ENCODE peak calls at places on chromosome 15, in seven cellular contexts. I, G, S, H, X, J and A are unnamed samples.

GRCh38 chr15:82571722-82572222 is 31.5 kb upstream of the RPS17 start:
- DNase-seq in I (no peak), S (peak; percentile 45), J (no peak), G (no peak), H (peak; percentile 73), X (peak; percentile 78), A (no peak)

GRCh38 chr15:80636675-80637074 is 58.4 kb upstream of the ABHD17C start:
- DNase-seq in G (no peak), H (peak; percentile 44), I (no peak), J (no peak), S (no peak), X (no peak), A (peak; percentile 22)

GRCh38 chr15:72342385-72342784 is 22.4 kb upstream of the CELF6 start:
- DNase-seq in J (no peak), H (no peak), G (peak; percentile 25), X (peak; percentile 26), S (no peak), I (no peak), A (no peak)

GRCh38 chr15:31272558-31273257 is 53.9 kb upstream of the KLF13 start:
- DNase-seq in G (no peak), X (no peak), I (no peak), H (peak; percentile 35), J (no peak), S (peak; percentile 8), A (no peak)

GRCh38 chr15:74263473-74263872 is 27.3 kb downstream of the CCDC33 start:
- DNase-seq in S (no peak), I (no peak), G (no peak), J (no peak), X (no peak), H (no peak), A (peak; percentile 10)

GRCh38 chr15:70337292-70338186 is 239.8 kb upstream of the TLE3 start:
- DNase-seq in G (no peak), J (no peak), S (no peak), X (no peak), I (no peak), H (no peak), A (no peak)

GRCh38 chr15:63560741-63561448 is 36.3 kb upstream of the FBXL22 start:
- DNase-seq in H (no peak), X (no peak), S (no peak), G (peak; percentile 6), I (no peak), J (no peak), A (no peak)

GRCh38 chr15:65338366-65338765 is 33.9 kb downstream of the RNU5B-1 start:
- DNase-seq in H (no peak), G (no peak), I (no peak), S (no peak), J (no peak), X (no peak), A (no peak)

GRCh38 chr15:32717290-32718081 is at the start of gene GREM1:
- DNase-seq in I (no peak), X (no peak), G (no peak), J (no peak), S (no peak), H (no peak), A (no peak)

GRCh38 chr15:81897011-81897677 is 148.7 kb downstream of the MEX3B start:
- DNase-seq in H (no peak), S (no peak), J (no peak), I (no peak), G (no peak), X (no peak), A (no peak)

GRCh38 chr15:70160803-70161565 is 63.3 kb upstream of the TLE3 start:
- DNase-seq in X (peak; percentile 28), I (no peak), H (peak; percentile 69), S (no peak), J (no peak), G (no peak), A (no peak)

GRCh38 chr15:48396020-48396419 is 64.8 kb downstream of the DUT start:
- DNase-seq in I (no peak), G (no peak), J (no peak), H (no peak), S (no peak), X (no peak), A (no peak)

GRCh38 chr15:62649793-62650420 is 392.6 kb upstream of the TPM1 start:
- DNase-seq in H (peak; percentile 56), J (no peak), X (peak; percentile 60), S (no peak), G (no peak), I (no peak), A (no peak)

DNA sequence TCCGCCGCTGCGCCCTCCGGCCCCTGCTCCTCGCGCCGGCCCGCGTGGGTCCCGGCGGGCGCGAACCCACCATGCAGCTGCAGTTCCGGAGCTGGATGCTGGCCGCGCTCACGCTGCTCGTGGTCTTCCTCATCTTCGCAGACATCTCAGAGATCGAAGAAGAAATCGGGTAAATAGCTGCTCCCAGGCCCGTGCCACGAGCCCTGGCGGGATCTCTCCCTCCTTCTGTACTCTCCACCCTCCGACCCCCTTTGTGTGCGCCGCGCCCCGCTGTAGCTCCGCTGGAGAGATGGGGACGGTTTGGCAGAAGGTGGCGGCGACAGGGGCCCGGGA is 279 bp downstream of the ST8SIA2 start:
- DNase-seq in H (no peak), J (no peak), S (no peak), I (no peak), G (no peak), X (no peak), A (no peak)
- H3K27ac ChIP-seq in H (no peak overlapping the region), J (no peak overlapping the region), S (no peak overlapping the region), I (no peak overlapping the region), G (no peak overlapping the region), X (no peak overlapping the region), A (no peak overlapping the region)

GRCh38 chr15:42033214-42033873 is 12.5 kb upstream of the PLA2G4E start:
- DNase-seq in H (no peak), S (no peak), G (no peak), X (no peak), I (no peak), J (peak; percentile 61), A (no peak)
- H3K27ac ChIP-seq in H (no peak overlapping the region), S (no peak overlapping the region), G (no peak overlapping the region), X (no peak overlapping the region), I (no peak overlapping the region), J (peak overlapping the region; percentile 32), A (peak overlapping the region; percentile 90)

DNA sequence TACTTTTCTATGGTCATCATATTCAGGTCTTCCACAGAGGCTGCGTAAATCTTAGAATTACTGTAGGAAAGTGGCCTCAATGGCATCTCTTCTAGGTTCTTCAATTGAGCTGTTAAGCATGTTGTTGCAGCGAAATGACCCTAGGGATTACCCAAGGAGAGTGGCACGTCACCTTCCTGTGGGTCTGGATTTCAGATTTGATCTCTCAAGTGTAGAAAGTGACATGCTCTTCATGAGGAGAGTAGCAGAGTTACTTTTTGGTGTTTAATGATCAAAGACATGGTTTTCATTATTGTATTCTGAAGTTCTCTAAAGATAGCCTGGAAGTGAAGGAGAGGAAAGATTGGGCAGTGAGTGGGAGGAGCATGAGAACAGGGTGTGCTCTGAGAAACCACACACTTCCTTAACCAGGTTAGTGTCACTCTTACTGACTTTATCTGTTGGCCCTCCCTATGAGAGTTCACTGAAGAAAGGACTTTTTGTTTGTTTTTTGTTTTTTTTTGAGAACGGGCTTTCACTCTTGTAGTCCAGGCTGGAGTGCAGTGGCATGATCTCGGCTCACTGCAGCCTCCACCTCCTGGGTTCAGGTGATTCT is 153.6 kb downstream of the AKAP13 start:
- DNase-seq in J (no peak), G (peak; percentile 28), X (no peak), S (no peak), H (no peak), I (no peak), A (no peak)
- H3K27ac ChIP-seq in J (no peak overlapping the region), G (no peak overlapping the region), X (no peak overlapping the region), S (no peak overlapping the region), H (no peak overlapping the region), I (no peak overlapping the region), A (no peak overlapping the region)

GRCh38 chr15:89749059-89749458 is 2.0 kb downstream of the MESP1 start:
- DNase-seq in S (no peak), J (no peak), H (no peak), X (no peak), I (no peak), G (no peak), A (no peak)
- H3K27ac ChIP-seq in S (no peak overlapping the region), J (no peak overlapping the region), H (no peak overlapping the region), X (no peak overlapping the region), I (no peak overlapping the region), G (no peak overlapping the region), A (no peak overlapping the region)